ENCODE peak calls at places on chromosomes 16 and 17, in seven cellular contexts. Z is Ammon's horn; R is fibroblast of the aortic adventitia; C is occipital lobe; B is stimulated activated CD8-positive, alpha-beta memory T cell treated with anti-CD3 and anti-CD28 coated beads, Interleukin-4, amount 100 ng/mL, for 1 hour; J is AG08395; L is activated CD8-positive, alpha-beta T cell treated with anti-CD3 and anti-CD28 coated beads for 36 hours. S is an unnamed sample.
A peak's percentile ranks its signal among the peaks of the same experiment; 100 is the strongest.

GRCh38 chr17:82930043-82930923 is 90.5 kb upstream of the ZNF750 start:
- DNase-seq in J (no peak), R (no peak), L (no peak), B (no peak), C (no peak), Z (no peak), S (no peak)

GRCh38 chr16:79918916-79919315 is 318.4 kb upstream of the MAF start:
- DNase-seq in Z (no peak), L (no peak), J (no peak), R (no peak), B (no peak), C (no peak), S (no peak)

GRCh38 chr16:51834131-51834530 is 683.1 kb upstream of the SALL1 start:
- DNase-seq in C (no peak), B (no peak), R (peak; percentile 46), Z (no peak), J (peak; percentile 65), L (no peak), S (no peak)

GRCh38 chr17:8189041-8189710 is 804 bp downstream of the BORCS6 start:
- DNase-seq in J (no peak), Z (no peak), R (peak; percentile 19), L (peak; percentile 55), B (no peak), C (no peak), S (no peak)

GRCh38 chr17:350706-351435 is 1.7 kb downstream of the RPH3AL start:
- DNase-seq in J (peak; percentile 95), Z (peak; percentile 79), B (no peak), L (no peak), R (peak; percentile 51), C (no peak), S (no peak)

GRCh38 chr17:76131061-76131691 is 9.9 kb downstream of the FOXJ1 start:
- DNase-seq in L (no peak), R (no peak), Z (no peak), B (no peak), J (no peak), C (no peak), S (no peak)

GRCh38 chr16:85800321-85800669 is 800 bp downstream of the COX4I1 start:
- DNase-seq in B (no peak), Z (no peak), R (peak; percentile 6), C (no peak), J (peak; percentile 41), L (peak; percentile 51), S (no peak)

GRCh38 chr17:2259769-2260536 is 43.6 kb downstream of the SMG6 start:
- DNase-seq in Z (no peak), L (peak; percentile 95), B (no peak), R (peak; percentile 45), J (peak; percentile 74), C (no peak), S (no peak)